ENCODE peak calls at places on chromosomes 11 and 22, in seven cellular contexts. O is stimulated activated CD8-positive, alpha-beta memory T cell treated with anti-CD3 and anti-CD28 coated beads, Interleukin-7, amount 100 ng/mL, for 1 hour; H is MV-4-11; X is NCI-H774; A is AG09309; F is heart left ventricle; V is HFFc6. M is an unnamed sample.

GRCh38 chr22:23222875-23223565 is 42.7 kb downstream of the BCR start:
- DNase-seq in X (no peak), F (no peak), A (no peak), H (no peak), V (no peak), O (no peak), M (no peak)

GRCh38 chr22:39351689-39352214 is 2.0 kb downstream of the SYNGR1 start:
- DNase-seq in X (no peak), H (peak; percentile 45), O (no peak), A (no peak), V (peak; percentile 50), F (peak; percentile 25), M (no peak)

GRCh38 chr11:132234878-132235277 is 864.5 kb downstream of the NTM start:
- DNase-seq in F (no peak), O (no peak), X (no peak), V (peak; percentile 82), H (no peak), A (peak; percentile 29), M (no peak)

GRCh38 chr11:133937015-133937414 is 19.8 kb downstream of the IGSF9B start:
- DNase-seq in H (no peak), A (no peak), O (no peak), F (peak; percentile 51), X (no peak), V (no peak), M (no peak)

GRCh38 chr11:75562836-75563484 is 907 bp downstream of the SERPINH1 start:
- DNase-seq in A (no peak), H (no peak), F (peak; percentile 72), O (no peak), V (peak; percentile 55), X (no peak), M (no peak)

GRCh38 chr22:19703869-19704268 is 10.4 kb upstream of the SEPTIN5 start:
- DNase-seq in F (no peak), O (no peak), H (no peak), X (no peak), V (no peak), A (no peak), M (no peak)

GRCh38 chr11:66051371-66051765 is 796 bp upstream of the SF3B2 start:
- DNase-seq in O (no peak), V (no peak), F (no peak), X (no peak), H (no peak), A (no peak), M (no peak)

GRCh38 chr11:13189561-13190435 is 87.8 kb upstream of the BMAL1 start:
- DNase-seq in V (no peak), H (no peak), A (peak; percentile 18), O (no peak), F (no peak), X (no peak), M (no peak)

GRCh38 chr11:118484405-118484804 is 42.9 kb upstream of the TTC36 start:
- DNase-seq in H (no peak), F (no peak), O (no peak), V (no peak), X (no peak), A (no peak), M (no peak)

GRCh38 chr11:67438121-67438902 is 830 bp upstream of the PTPRCAP start:
- DNase-seq in F (no peak), O (peak; percentile 49), X (no peak), V (no peak), H (no peak), A (no peak), M (no peak)

GRCh38 chr11:66124564-66124963 is 54.5 kb downstream of the PACS1 start:
- DNase-seq in X (no peak), O (no peak), H (no peak), F (no peak), A (no peak), V (peak; percentile 63), M (no peak)

GRCh38 chr11:117839936-117840813 is 15.6 kb upstream of the FXYD2 start:
- DNase-seq in F (no peak), V (no peak), H (no peak), O (no peak), X (no peak), A (no peak), M (no peak)

GRCh38 chr11:68905421-68906360 is 2.0 kb downstream of the IGHMBP2 start:
- DNase-seq in F (no peak), O (no peak), H (no peak), A (no peak), V (no peak), X (no peak), M (no peak)

GRCh38 chr11:111775024-111775710 is 9.0 kb upstream of the PPP2R1B start:
- DNase-seq in O (no peak), V (no peak), A (no peak), X (no peak), F (no peak), H (no peak), M (no peak)